ENCODE peak calls at places on chromosomes 2 and 18, in eight cellular contexts. M is ovary, G is Peyer's patch, E is sigmoid colon, X is adrenal gland, Y is esophagus squamous epithelium, I is A549, Z is spleen. W is an unnamed sample.

GRCh38 chr2:170714156-170715061 is 728 bp upstream of the SP5 start:
- DNase-seq in Y (no peak), G (peak; percentile 80), I (peak; percentile 6), X (peak; percentile 57), M (peak; percentile 31), E (peak; percentile 81), Z (no peak), W (peak; percentile 87)

GRCh38 chr2:145137211-145137610 is 617.3 kb upstream of the ZEB2 start:
- DNase-seq in I (peak; percentile 23), E (no peak), G (no peak), Y (no peak), X (no peak), M (no peak), Z (no peak), W (no peak)

GRCh38 chr18:68925268-68925667 is 127.4 kb downstream of the CCDC102B start:
- DNase-seq in Y (no peak), M (no peak), X (no peak), G (no peak), E (no peak), I (no peak), Z (no peak), W (no peak)

GRCh38 chr2:133952420-133952819 is 301.5 kb upstream of the MGAT5 start:
- DNase-seq in Y (no peak), Z (no peak), G (no peak), M (no peak), X (no peak), I (no peak), E (no peak), W (no peak)

GRCh38 chr18:8707946-8708345 is 2.6 kb downstream of the MTCL1 start:
- DNase-seq in I (peak; percentile 27), E (no peak), Z (no peak), X (no peak), M (no peak), G (no peak), Y (no peak), W (no peak)

GRCh38 chr2:64112016-64112415 is 32.2 kb downstream of the PELI1 start:
- DNase-seq in E (no peak), Y (no peak), I (no peak), G (no peak), M (no peak), Z (no peak), X (no peak), W (no peak)

GRCh38 chr2:109513749-109514588 is 99.8 kb downstream of the SEPTIN10 start:
- DNase-seq in E (peak; percentile 88), G (no peak), I (peak; percentile 24), Y (no peak), M (peak; percentile 57), X (no peak), Z (no peak), W (peak; percentile 76)

GRCh38 chr2:139478191-139478914 is 698.2 kb upstream of the NXPH2 start:
- DNase-seq in Y (no peak), X (no peak), E (no peak), Z (no peak), M (no peak), I (peak; percentile 0), G (no peak), W (no peak)

GRCh38 chr2:182318466-182319309 is 108.1 kb downstream of the PDE1A start:
- DNase-seq in X (no peak), Z (no peak), G (no peak), E (no peak), Y (no peak), M (no peak), I (no peak), W (no peak)

GRCh38 chr2:222782201-222782600 is 78.6 kb upstream of the ACSL3 start:
- DNase-seq in G (no peak), I (no peak), Z (no peak), Y (no peak), X (no peak), M (no peak), E (no peak), W (no peak)

GRCh38 chr2:222778400-222778799 is 82.4 kb upstream of the ACSL3 start:
- DNase-seq in E (no peak), I (no peak), G (no peak), Y (no peak), M (no peak), Z (no peak), X (no peak), W (no peak)

GRCh38 chr2:222783592-222783991 is 77.2 kb upstream of the ACSL3 start:
- DNase-seq in I (no peak), Z (no peak), E (no peak), Y (no peak), X (no peak), G (no peak), M (no peak), W (no peak)

GRCh38 chr2:222776792-222777191 is 84.0 kb upstream of the ACSL3 start:
- DNase-seq in M (no peak), Y (no peak), I (no peak), E (no peak), G (no peak), X (no peak), Z (no peak), W (no peak)

GRCh38 chr2:222779145-222779832 is 81.5 kb upstream of the ACSL3 start:
- DNase-seq in I (no peak), Y (no peak), G (no peak), E (no peak), X (no peak), M (no peak), Z (no peak), W (no peak)
- TF ChIP-seq CTCF in I (no peak), Y (no peak), G (no peak), E (no peak), X (no peak), M (no peak), Z (no peak), W (no peak)

GRCh38 chr18:22676423-22676822 is 256.7 kb upstream of the RBBP8 start:
- DNase-seq in Y (no peak), X (no peak), M (no peak), E (no peak), Z (no peak), I (peak; percentile 30), G (no peak), W (no peak)
- TF ChIP-seq POLR2A in Y (no peak), X (no peak), M (no peak), E (no peak), Z (no peak), I (no peak), G (no peak), W (no peak)

GRCh38 chr2:166282178-166282577 is 93.6 kb downstream of the SCN9A start:
- DNase-seq in G (no peak), X (no peak), Z (no peak), E (no peak), I (no peak), M (no peak), Y (no peak), W (no peak)
- TF ChIP-seq CTCF in G (no peak), X (no peak), Z (no peak), E (no peak), I (no peak), M (no peak), Y (no peak), W (no peak)

GRCh38 chr18:22432672-22433137 is 15.0 kb upstream of the CTAGE1 start:
- DNase-seq in Z (no peak), M (peak; percentile 67), X (peak; percentile 64), G (peak; percentile 63), Y (no peak), I (peak; percentile 70), E (peak; percentile 80), W (peak; percentile 88)
- TF ChIP-seq POLR2A in Z (no peak), M (no peak), X (no peak), G (no peak), Y (no peak), I (no peak), E (no peak), W (no peak)

DNA sequence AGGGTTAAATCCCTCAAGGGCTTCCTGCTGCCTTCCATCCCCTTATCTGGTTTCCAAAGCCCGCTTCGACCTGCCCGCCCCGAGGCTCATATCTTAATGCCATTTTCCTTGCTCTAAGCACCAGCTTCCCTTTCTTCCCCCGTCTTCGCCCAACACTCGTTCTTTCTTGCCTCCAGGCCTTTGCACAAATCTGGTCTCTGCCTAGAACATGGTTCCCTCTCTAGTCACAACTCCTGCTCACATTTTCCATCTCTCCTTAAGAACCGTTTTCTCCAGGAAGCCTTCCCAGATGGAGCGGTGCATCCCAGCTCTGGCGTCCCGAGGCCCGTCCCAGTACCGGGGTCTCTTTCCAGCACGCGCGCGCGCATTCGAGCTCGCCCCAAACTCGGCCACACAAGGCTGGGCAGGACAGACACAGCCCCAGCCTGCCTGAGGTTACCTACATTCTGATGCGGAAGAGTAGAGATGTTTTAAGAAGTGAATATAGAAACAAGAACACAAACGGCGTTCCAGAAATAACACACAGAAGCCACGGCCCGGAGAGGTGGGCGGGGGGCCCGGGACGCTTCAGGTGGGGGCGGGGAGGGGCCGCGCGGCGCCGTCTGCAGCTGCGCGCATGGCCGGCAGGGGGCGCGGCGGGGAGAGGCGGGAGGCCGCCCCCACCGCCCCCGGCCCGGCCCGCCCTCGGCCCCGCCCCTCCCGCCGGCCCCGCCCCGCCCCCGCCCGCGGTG is at the start of gene DGKD:
- DNase-seq in I (peak; percentile 46), G (peak; percentile 82), Z (peak; percentile 95), M (peak; percentile 83), Y (no peak), E (peak; percentile 76), X (peak; percentile 68), W (no peak)
- TF ChIP-seq CTCF in I (peak; percentile 75), G (peak; percentile 19), Z (peak; percentile 81), M (no peak), Y (peak; percentile 21), E (no peak), X (no peak), W (no peak)

DNA sequence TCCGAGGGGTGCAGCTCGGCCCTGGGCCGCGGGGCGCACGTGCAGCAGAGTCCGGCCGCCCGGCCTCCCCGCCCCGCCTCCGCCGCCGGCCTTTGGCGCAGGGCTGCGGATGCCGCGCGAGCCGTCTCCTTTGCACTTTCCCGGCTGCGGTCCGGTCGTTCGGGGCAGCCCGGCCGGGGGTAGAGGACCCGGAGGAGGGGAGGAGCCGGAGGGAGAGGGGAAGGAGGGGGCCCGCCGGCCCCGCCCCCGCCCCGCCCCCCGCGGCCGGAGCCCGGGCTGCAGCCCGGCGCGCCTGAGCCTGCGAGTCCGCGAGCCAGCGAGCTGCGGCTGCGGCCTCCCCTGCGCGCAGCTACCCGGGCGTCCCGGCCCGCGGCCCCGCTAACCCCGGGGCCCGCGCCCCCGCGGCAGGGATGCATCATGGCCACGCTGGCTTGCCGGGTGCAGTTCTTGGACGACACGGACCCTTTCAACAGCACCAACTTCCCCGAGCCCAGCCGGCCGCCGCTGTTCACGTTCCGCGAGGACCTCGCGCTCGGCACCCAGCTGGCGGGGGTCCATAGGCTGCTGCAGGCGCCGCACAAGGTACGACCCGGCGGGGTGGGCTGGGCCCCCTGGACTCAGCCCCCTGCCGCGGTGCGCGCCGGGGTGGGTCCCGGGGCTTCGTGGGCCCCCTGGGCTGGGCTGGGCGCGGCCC is at the start of gene FHOD3:
- DNase-seq in E (peak; percentile 76), I (peak; percentile 26), Z (no peak), Y (no peak), G (peak; percentile 63), X (peak; percentile 84), M (peak; percentile 85), W (no peak)
- TF ChIP-seq POLR2A in E (no peak), I (no peak), Z (no peak), Y (no peak), G (no peak), X (no peak), M (no peak), W (no peak)

GRCh38 chr18:7174359-7175107 is 56.4 kb upstream of the LRRC30 start:
- DNase-seq in E (no peak), I (no peak), Y (no peak), X (peak; percentile 43), M (no peak), G (no peak), Z (peak; percentile 72), W (no peak)
- TF ChIP-seq CTCF in E (no peak), I (no peak), Y (no peak), X (no peak), M (no peak), G (no peak), Z (no peak), W (no peak)

W was measured in lower leg skin.